ENCODE peak calls at places on chromosomes 13 and 19, in five cellular contexts. J, F, X, W and D are unnamed samples.

GRCh38 chr13:60679928-60680693 is 283.1 kb downstream of the TDRD3 start:
- DNase-seq in W (no peak), X (no peak), J (no peak), F (peak), D (no peak)

GRCh38 chr19:8609210-8610040 is 1.1 kb downstream of the ADAMTS10 start:
- DNase-seq in F (peak), J (peak), X (no peak), W (peak), D (peak)

GRCh38 chr19:49555600-49556411 is 24.6 kb downstream of the NOSIP start:
- DNase-seq in X (peak), F (no peak), J (no peak), W (peak), D (peak)

GRCh38 chr19:3805859-3806258 is 19.7 kb upstream of the MATK start:
- DNase-seq in F (no peak), J (no peak), W (no peak), X (no peak), D (no peak)

GRCh38 chr19:45467115-45467455 is 711 bp upstream of the FOSB start:
- DNase-seq in F (no peak), W (no peak), J (no peak), X (no peak), D (no peak)

GRCh38 chr13:101751488-101751887 is 299.0 kb downstream of the ITGBL1 start:
- DNase-seq in X (no peak), W (no peak), F (no peak), J (no peak), D (no peak)

GRCh38 chr13:94673841-94674240 is 38.5 kb downstream of the SOX21 start:
- DNase-seq in X (no peak), W (no peak), F (no peak), J (no peak), D (no peak)

GRCh38 chr13:48125794-48126228 is 30.9 kb upstream of the MED4 start:
- DNase-seq in X (no peak), W (no peak), F (peak), J (no peak), D (no peak)

GRCh38 chr13:51781246-51782022 is 22.5 kb downstream of the DHRS12 start:
- DNase-seq in X (no peak), W (peak), J (no peak), F (peak), D (no peak)

GRCh38 chr13:80742027-80742426 is 401.1 kb upstream of the SPRY2 start:
- DNase-seq in F (no peak), X (no peak), W (no peak), J (no peak), D (no peak)

GRCh38 chr19:54188224-54188871 is 1.0 kb downstream of the MBOAT7 start:
- DNase-seq in W (peak), X (peak), F (no peak), J (no peak), D (no peak)

GRCh38 chr19:33394006-33394722 is 20.7 kb downstream of the CEBPG start:
- DNase-seq in X (no peak), J (no peak), F (no peak), W (no peak), D (no peak)

GRCh38 chr19:53102186-53102585 is 1.0 kb downstream of the ZNF160 start:
- DNase-seq in J (no peak), F (no peak), W (no peak), X (no peak), D (peak)

GRCh38 chr19:45119582-45119981 is 26.6 kb downstream of the PPP1R37 start:
- DNase-seq in F (no peak), X (no peak), W (no peak), J (no peak), D (no peak)